ENCODE peak calls at places on chromosomes 3 and 15, in eight cellular contexts. B is cardiac muscle cell; E is fibroblast of lung; W is left ventricle myocardium inferior; D is uterus; A is PC-3; P is effector memory CD4-positive, alpha-beta T cell; O is psoas muscle. N is an unnamed sample.

GRCh38 chr15:52368402-52368801 is 72.8 kb upstream of the MYO5C start:
- DNase-seq in E (peak; percentile 11), D (no peak), P (no peak), A (peak; percentile 4), B (no peak), W (no peak), O (no peak), N (no peak)

GRCh38 chr3:89762360-89762759 is 654.9 kb downstream of the EPHA3 start:
- DNase-seq in D (no peak), A (no peak), E (no peak), P (no peak), B (no peak), O (no peak), W (no peak), N (no peak)

GRCh38 chr15:71329509-71330260 is 214.4 kb downstream of the THSD4 start:
- DNase-seq in O (peak; percentile 31), P (no peak), B (peak; percentile 76), A (peak; percentile 80), D (peak; percentile 59), E (peak; percentile 87), W (no peak), N (peak; percentile 38)

GRCh38 chr3:632571-633170 is 436.1 kb downstream of the CHL1 start:
- DNase-seq in B (peak; percentile 38), O (no peak), A (peak; percentile 77), W (no peak), D (peak; percentile 39), P (no peak), E (peak; percentile 25), N (no peak)

GRCh38 chr3:3603351-3603750 is 195.9 kb upstream of the LRRN1 start:
- DNase-seq in W (no peak), O (no peak), D (no peak), B (no peak), P (no peak), A (no peak), E (peak; percentile 52), N (no peak)

GRCh38 chr3:55704521-55704920 is 217.4 kb upstream of the WNT5A start:
- DNase-seq in P (no peak), E (peak; percentile 74), A (no peak), D (no peak), O (no peak), W (no peak), B (no peak), N (no peak)

GRCh38 chr3:151203053-151203420 is at the start of gene GPR171:
- DNase-seq in P (peak; percentile 63), B (no peak), E (no peak), O (no peak), W (no peak), A (no peak), D (no peak), N (no peak)

GRCh38 chr3:53948174-53948573 is 56.5 kb upstream of the SELENOK start:
- DNase-seq in B (no peak), A (no peak), O (no peak), P (no peak), W (no peak), D (no peak), E (no peak), N (no peak)

DNA sequence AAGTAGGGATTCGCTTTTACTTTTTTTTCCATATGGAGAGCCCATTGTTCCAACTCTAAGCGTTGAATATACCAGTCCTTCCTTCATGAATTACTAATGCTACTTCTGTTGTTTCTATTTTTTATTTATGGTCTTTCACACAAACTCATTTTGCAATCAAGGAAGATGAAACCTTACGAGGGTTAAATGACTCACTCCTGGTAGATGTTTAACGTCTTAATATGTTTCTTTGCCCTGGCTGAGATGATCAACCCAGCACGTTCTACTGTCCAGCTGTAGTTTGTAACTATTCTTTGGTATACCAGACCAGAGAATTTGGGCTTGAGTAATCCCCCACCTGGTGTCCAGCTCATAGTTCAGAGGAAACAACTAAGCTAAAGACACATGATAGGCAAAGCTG is 23.1 kb downstream of the CDCP1 start:
- DNase-seq in B (peak; percentile 78), E (peak; percentile 89), W (no peak), P (no peak), A (peak; percentile 97), D (peak; percentile 73), O (no peak), N (no peak)
- H3K4me3 ChIP-seq in B (no peak overlapping the region), E (no peak overlapping the region), W (no peak overlapping the region), P (no peak overlapping the region), A (peak overlapping the region; percentile 10), D (no peak overlapping the region), O (no peak overlapping the region), N (no peak overlapping the region)

GRCh38 chr3:129282727-129283327 is 4.2 kb downstream of the HMCES start:
- DNase-seq in D (no peak), B (peak; percentile 56), W (no peak), A (peak; percentile 68), E (peak; percentile 81), O (no peak), P (no peak), N (no peak)
- H3K27ac ChIP-seq in D (no peak overlapping the region), B (no peak overlapping the region), W (no peak overlapping the region), A (peak overlapping the region; percentile 61), E (no peak overlapping the region), O (no peak overlapping the region), P (peak overlapping the region; percentile 47), N (no peak overlapping the region)

GRCh38 chr3:197269024-197269423 is 29.4 kb downstream of the DLG1 start:
- DNase-seq in O (no peak), E (no peak), B (no peak), P (no peak), W (no peak), D (no peak), A (no peak), N (no peak)
- H3K4me3 ChIP-seq in O (no peak overlapping the region), E (no peak overlapping the region), B (no peak overlapping the region), P (no peak overlapping the region), W (no peak overlapping the region), D (no peak overlapping the region), A (no peak overlapping the region), N (no peak overlapping the region)

DNA sequence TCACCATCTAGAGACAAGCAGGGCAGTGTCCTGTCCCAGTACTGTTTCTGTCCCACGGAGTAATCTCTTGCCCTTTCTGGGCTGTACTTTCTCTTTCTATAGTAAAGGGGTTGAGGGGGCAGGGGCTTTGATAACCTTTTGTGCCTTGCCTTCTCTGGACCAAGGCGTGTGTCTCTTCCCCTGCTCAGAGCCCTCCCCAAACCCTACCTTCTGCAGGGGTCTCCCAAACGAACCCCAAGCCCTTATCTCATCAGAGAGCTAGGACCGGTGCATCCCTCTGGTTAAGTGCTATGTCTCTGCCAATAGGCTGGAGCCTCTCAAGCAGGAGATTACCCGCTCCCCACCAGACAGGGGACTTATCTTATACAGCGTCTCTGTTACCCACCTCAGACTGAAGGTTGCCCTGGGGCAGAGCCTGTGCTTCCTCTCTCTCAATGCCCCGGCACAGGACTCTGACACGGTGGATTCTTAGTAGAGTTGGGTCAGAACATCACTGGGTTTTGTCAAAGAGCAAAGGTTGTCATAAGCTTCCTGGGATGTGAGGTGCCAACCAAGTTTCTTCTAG is 2.9 kb downstream of the PLEKHO2 start:
- DNase-seq in O (no peak), B (no peak), P (no peak), A (no peak), E (no peak), W (no peak), D (no peak), N (no peak)
- H3K27ac ChIP-seq in O (peak overlapping the region; percentile 19), B (peak overlapping the region; percentile 52), P (peak overlapping the region; percentile 39), A (no peak overlapping the region), E (peak overlapping the region; percentile 39), W (peak overlapping the region; percentile 99), D (peak overlapping the region; percentile 81), N (peak overlapping the region; percentile 91)

GRCh38 chr15:80779658-80780415 is 667 bp downstream of the CEMIP start:
- DNase-seq in O (peak; percentile 14), A (peak; percentile 48), P (no peak), E (peak; percentile 45), D (no peak), B (peak; percentile 58), W (no peak), N (no peak)
- H3K4me3 ChIP-seq in O (peak overlapping the region; percentile 70), A (peak overlapping the region; percentile 66), P (peak overlapping the region; percentile 25), E (peak overlapping the region; percentile 82), D (peak overlapping the region; percentile 31), B (peak overlapping the region; percentile 38), W (peak overlapping the region; percentile 70), N (peak overlapping the region; percentile 45)

DNA sequence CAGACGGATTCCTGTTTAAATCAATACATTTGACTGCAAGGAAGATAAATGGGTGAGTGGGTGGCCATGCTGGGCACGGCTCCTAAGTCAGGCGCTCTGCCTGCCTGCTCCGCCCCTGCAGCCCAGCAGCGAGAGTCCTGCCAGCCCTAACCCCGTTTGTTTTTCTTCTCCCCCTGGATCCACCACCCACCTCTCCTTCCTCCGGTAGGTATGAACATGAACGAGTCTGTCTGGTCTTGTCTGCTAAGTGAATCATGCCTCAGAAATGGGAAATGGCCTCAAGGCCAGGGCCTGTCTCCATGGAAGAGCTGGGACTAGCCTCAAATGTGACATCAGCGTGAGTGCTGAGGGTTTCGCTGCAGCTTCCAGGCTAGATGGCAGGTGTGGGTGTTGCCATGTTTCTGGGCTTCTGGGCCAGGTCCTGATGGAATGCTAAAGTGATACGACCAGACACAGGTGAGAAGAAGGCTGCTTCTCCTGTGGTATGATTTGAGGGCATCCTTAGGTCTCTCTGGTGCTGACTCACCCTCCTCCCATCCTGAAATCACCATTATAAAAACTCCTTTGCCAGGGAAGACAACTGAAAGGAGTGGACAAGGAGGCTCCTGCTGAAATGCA is 5.6 kb upstream of the FEM1B start:
- DNase-seq in A (peak; percentile 96), E (peak; percentile 95), W (no peak), O (peak; percentile 39), B (peak; percentile 46), P (no peak), D (peak; percentile 71), N (peak; percentile 17)
- H3K27ac ChIP-seq in A (peak overlapping the region; percentile 92), E (peak overlapping the region; percentile 67), W (peak overlapping the region; percentile 50), O (peak overlapping the region; percentile 97), B (peak overlapping the region; percentile 20), P (no peak overlapping the region), D (peak overlapping the region; percentile 99), N (peak overlapping the region; percentile 45)

GRCh38 chr3:141663993-141664392 is 74.1 kb upstream of the RNF7 start:
- DNase-seq in E (peak; percentile 48), W (no peak), A (no peak), D (no peak), O (no peak), B (peak; percentile 72), P (no peak), N (peak; percentile 12)
- H3K4me3 ChIP-seq in E (no peak overlapping the region), W (no peak overlapping the region), A (no peak overlapping the region), D (no peak overlapping the region), O (no peak overlapping the region), B (no peak overlapping the region), P (no peak overlapping the region), N (no peak overlapping the region)

GRCh38 chr15:86213888-86214287 is 134.2 kb downstream of the AGBL1 start:
- DNase-seq in E (no peak), P (no peak), O (no peak), A (no peak), D (no peak), B (no peak), W (no peak), N (no peak)

GRCh38 chr15:86213420-86213819 is 133.7 kb downstream of the AGBL1 start:
- DNase-seq in E (no peak), D (no peak), W (no peak), B (no peak), P (no peak), A (no peak), O (no peak), N (no peak)
- H3K27ac ChIP-seq in E (no peak overlapping the region), D (no peak overlapping the region), W (no peak overlapping the region), B (no peak overlapping the region), P (no peak overlapping the region), A (no peak overlapping the region), O (no peak overlapping the region), N (no peak overlapping the region)